ENCODE peak calls at places on chromosomes 5 and 9, in four cellular contexts. V, Y, G and O are unnamed samples.
A peak's percentile ranks its signal among the peaks of the same experiment; 100 is the strongest.

GRCh38 chr5:6340100-6340499 is 38.2 kb downstream of the MED10 start:
- DNase-seq in V (no peak), Y (no peak), G (no peak), O (no peak)

GRCh38 chr9:109086221-109086620 is 33.5 kb downstream of the TMEM245 start:
- DNase-seq in V (no peak), Y (no peak), G (peak; percentile 38), O (peak; percentile 38)

GRCh38 chr5:170892201-170892600 is 30.4 kb downstream of the RANBP17 start:
- DNase-seq in V (no peak), Y (no peak), G (no peak), O (no peak)

GRCh38 chr5:142484821-142485387 is 160.1 kb upstream of the SPRY4 start:
- DNase-seq in V (no peak), Y (peak; percentile 29), G (no peak), O (no peak)

GRCh38 chr5:167587768-167588167 is 703.7 kb upstream of the WWC1 start:
- DNase-seq in V (no peak), Y (peak; percentile 11), G (no peak), O (no peak)

GRCh38 chr5:38329132-38329715 is 70.9 kb downstream of the EGFLAM start:
- DNase-seq in V (no peak), Y (no peak), G (no peak), O (no peak)

GRCh38 chr9:107615325-107615724 is 125.8 kb upstream of the KLF4 start:
- DNase-seq in V (no peak), Y (no peak), G (no peak), O (peak; percentile 90)

GRCh38 chr9:15086096-15087030 is 176.1 kb upstream of the FREM1 start:
- DNase-seq in V (no peak), Y (no peak), G (no peak), O (no peak)

GRCh38 chr5:157025093-157025698 is 33.7 kb downstream of the HAVCR1 start:
- DNase-seq in V (no peak), Y (no peak), G (peak; percentile 38), O (no peak)

GRCh38 chr9:126238415-126238814 is 88.2 kb upstream of the MVB12B start:
- DNase-seq in V (no peak), Y (no peak), G (no peak), O (no peak)

GRCh38 chr5:58794875-58795274 is 212.0 kb downstream of the RAB3C start:
- DNase-seq in V (no peak), Y (no peak), G (peak; percentile 49), O (no peak)

GRCh38 chr5:149150457-149150856 is 9.2 kb downstream of the ABLIM3 start:
- DNase-seq in V (no peak), Y (no peak), G (no peak), O (no peak)

GRCh38 chr9:83304686-83305085 is 233.5 kb downstream of the FRMD3 start:
- DNase-seq in V (no peak), Y (no peak), G (no peak), O (no peak)

GRCh38 chr5:472656-473343 is 29.8 kb downstream of the EXOC3 start:
- DNase-seq in V (peak; percentile 100), Y (peak; percentile 52), G (no peak), O (peak; percentile 74)

GRCh38 chr5:64939772-64940510 is 171.2 kb downstream of the CWC27 start:
- DNase-seq in V (peak; percentile 23), Y (peak; percentile 79), G (no peak), O (no peak)

GRCh38 chr5:157312492-157312891 is 46.6 kb downstream of the CYFIP2 start:
- DNase-seq in V (peak; percentile 60), Y (peak; percentile 62), G (peak; percentile 59), O (peak; percentile 8)

GRCh38 chr9:135992486-135993408 is 31.6 kb upstream of the UBAC1 start:
- DNase-seq in V (peak; percentile 81), Y (peak; percentile 81), G (no peak), O (peak; percentile 30)

GRCh38 chr5:59346987-59347386 is 546.5 kb downstream of the PDE4D start:
- DNase-seq in V (no peak), Y (no peak), G (no peak), O (no peak)

GRCh38 chr5:157855404-157855994 is 3.4 kb downstream of the CLINT1 start:
- DNase-seq in V (peak; percentile 50), Y (peak; percentile 59), G (no peak), O (peak; percentile 52)

GRCh38 chr5:101929628-101930027 is 366.5 kb downstream of the SLCO4C1 start:
- DNase-seq in V (no peak), Y (no peak), G (no peak), O (no peak)

GRCh38 chr5:169303119-169303515 is 2.2 kb upstream of the SLIT3 start:
- DNase-seq in V (no peak), Y (no peak), G (no peak), O (no peak)

GRCh38 chr5:174503461-174504265 is 220.7 kb upstream of the MSX2 start:
- DNase-seq in V (no peak), Y (no peak), G (no peak), O (no peak)

GRCh38 chr5:179121667-179122111 is 61.5 kb downstream of the ZNF354C start:
- DNase-seq in V (no peak), Y (no peak), G (no peak), O (no peak)

GRCh38 chr5:90421136-90421535 is 11.6 kb upstream of the CETN3 start:
- DNase-seq in V (peak; percentile 21), Y (peak; percentile 31), G (no peak), O (no peak)

GRCh38 chr9:127051881-127052595 is 70.4 kb downstream of the ANGPTL2 start:
- DNase-seq in V (no peak), Y (no peak), G (no peak), O (no peak)

GRCh38 chr9:15738011-15738410 is 185.2 kb downstream of the CCDC171 start:
- DNase-seq in V (no peak), Y (peak; percentile 53), G (no peak), O (no peak)

GRCh38 chr9:132647355-132647754 is 22.4 kb downstream of the DDX31 start:
- DNase-seq in V (no peak), Y (no peak), G (no peak), O (no peak)

GRCh38 chr9:134965851-134966250 is 48.1 kb upstream of the FCN1 start:
- DNase-seq in V (no peak), Y (no peak), G (no peak), O (no peak)

GRCh38 chr5:153489611-153490010 is 859 bp upstream of the GRIA1 start:
- DNase-seq in V (no peak), Y (no peak), G (no peak), O (no peak)

GRCh38 chr5:150584561-150585335 is 55.7 kb upstream of the SYNPO start:
- DNase-seq in V (no peak), Y (no peak), G (no peak), O (no peak)

GRCh38 chr9:109918359-109919163 is 138.6 kb downstream of the PALM2AKAP2 start:
- DNase-seq in V (no peak), Y (no peak), G (peak; percentile 80), O (no peak)

GRCh38 chr9:101448680-101449070 is 13.1 kb upstream of the ALDOB start:
- DNase-seq in V (no peak), Y (no peak), G (no peak), O (no peak)

GRCh38 chr9:114906922-114907571 is 23.3 kb downstream of the TNFSF8 start:
- DNase-seq in V (no peak), Y (peak; percentile 55), G (no peak), O (no peak)

GRCh38 chr5:135549413-135549812 is 13.6 kb upstream of the NEUROG1 start:
- DNase-seq in V (no peak), Y (no peak), G (no peak), O (no peak)

GRCh38 chr5:135555530-135555929 is 19.8 kb upstream of the NEUROG1 start:
- DNase-seq in V (no peak), Y (no peak), G (no peak), O (no peak)

GRCh38 chr5:135557034-135557838 is 21.5 kb upstream of the NEUROG1 start:
- DNase-seq in V (no peak), Y (no peak), G (no peak), O (no peak)

GRCh38 chr5:135551593-135552447 is 16.1 kb upstream of the NEUROG1 start:
- DNase-seq in V (peak; percentile 77), Y (peak; percentile 64), G (peak; percentile 12), O (peak; percentile 43)

DNA sequence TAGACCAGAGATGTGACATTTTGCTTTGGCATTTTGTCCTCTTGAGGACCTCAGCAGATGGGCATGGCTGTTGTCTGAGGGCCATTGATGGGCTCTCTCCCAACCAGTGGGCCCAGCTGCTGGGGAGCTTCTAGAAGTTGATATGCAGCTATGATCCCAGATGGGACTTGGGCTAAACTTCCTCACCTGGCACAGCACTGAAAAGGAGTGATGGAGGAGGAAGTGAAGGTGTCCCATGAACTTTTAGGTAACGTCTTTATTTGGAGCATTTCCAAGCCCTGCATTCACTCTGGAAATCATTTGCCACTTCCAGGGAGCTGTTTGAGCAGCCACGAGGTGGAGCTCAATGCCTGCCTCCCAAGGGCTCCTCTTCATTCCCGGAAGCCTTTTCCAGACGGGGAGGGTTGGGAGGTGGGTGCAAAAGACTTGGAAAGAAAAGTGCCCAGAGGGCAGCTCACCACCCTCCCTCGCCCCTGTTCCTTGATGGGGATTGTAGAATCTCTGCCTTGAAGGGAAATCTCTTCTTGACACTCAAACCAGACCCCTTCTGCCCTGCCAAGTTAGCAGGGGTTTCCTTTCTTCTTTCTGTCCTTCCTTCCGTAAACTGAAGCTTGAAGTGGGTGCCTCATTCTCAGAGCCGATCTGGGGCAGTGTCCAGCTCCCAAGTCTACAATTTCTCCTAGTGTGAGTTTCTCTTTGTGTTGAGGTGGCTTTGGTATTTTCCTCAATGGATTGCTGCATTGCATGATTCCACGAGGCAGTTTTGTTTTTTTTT is 18.1 kb upstream of the NEUROG1 start:
- DNase-seq in V (peak; percentile 56), Y (peak; percentile 31), G (no peak), O (no peak)
- H3K4me3 ChIP-seq in V (no peak overlapping the region), Y (peak overlapping the region; percentile 29), G (no peak overlapping the region), O (no peak overlapping the region)

GRCh38 chr9:130267930-130268329 is 2.4 kb downstream of the HMCN2 start:
- DNase-seq in V (no peak), Y (no peak), G (no peak), O (no peak)

GRCh38 chr9:130263601-130264413 is 1.8 kb upstream of the HMCN2 start:
- DNase-seq in V (no peak), Y (no peak), G (no peak), O (no peak)

GRCh38 chr9:130264414-130265350 is 878 bp upstream of the HMCN2 start:
- DNase-seq in V (no peak), Y (no peak), G (no peak), O (no peak)

GRCh38 chr9:130266236-130267098 is 907 bp downstream of the HMCN2 start:
- DNase-seq in V (no peak), Y (no peak), G (no peak), O (no peak)

GRCh38 chr9:130265431-130266235 is at the start of gene HMCN2:
- DNase-seq in V (no peak), Y (no peak), G (no peak), O (no peak)
- TF ChIP-seq GABPA in V (no peak), Y (no peak), G (no peak), O (no peak)

GRCh38 chr9:35606138-35606504 is 1.1 kb downstream of the TESK1 start:
- DNase-seq in V (no peak), Y (no peak), G (no peak), O (no peak)
- TF ChIP-seq REST in V (no peak), Y (no peak), G (no peak), O (no peak)

GRCh38 chr5:78377056-78377717 is 16.8 kb downstream of the SCAMP1 start:
- DNase-seq in V (no peak), Y (no peak), G (no peak), O (no peak)

GRCh38 chr5:78376315-78376714 is 15.9 kb downstream of the SCAMP1 start:
- DNase-seq in V (no peak), Y (no peak), G (no peak), O (no peak)

GRCh38 chr5:78369680-78370079 is 9.3 kb downstream of the SCAMP1 start:
- DNase-seq in V (no peak), Y (no peak), G (no peak), O (no peak)

GRCh38 chr5:78377718-78378105 is 17.3 kb downstream of the SCAMP1 start:
- DNase-seq in V (no peak), Y (no peak), G (no peak), O (no peak)

GRCh38 chr5:78373231-78373630 is 12.8 kb downstream of the SCAMP1 start:
- DNase-seq in V (no peak), Y (no peak), G (no peak), O (no peak)
- H3K4me3 ChIP-seq in V (no peak overlapping the region), Y (no peak overlapping the region), G (no peak overlapping the region), O (no peak overlapping the region)